ENCODE peak calls at places on chromosome 13, in nine cellular contexts. Q, H, G, M, Y, P, R, V and F are unnamed samples.

GRCh38 chr13:31627097-31627496 is 112.2 kb upstream of the RXFP2 start:
- DNase-seq in Q (no peak), H (no peak), G (no peak), M (no peak), Y (no peak), P (no peak), R (no peak), V (no peak), F (no peak)

GRCh38 chr13:19959141-19959830 is 759 bp downstream of the ZMYM2 start:
- DNase-seq in Q (peak; percentile 91), H (peak; percentile 88), G (no peak), M (peak; percentile 85), Y (no peak), P (peak; percentile 49), R (peak; percentile 62), V (peak; percentile 64), F (no peak)

GRCh38 chr13:54965881-54966280 is 1937.3 kb downstream of the OLFM4 start:
- DNase-seq in Q (no peak), H (no peak), G (no peak), M (no peak), Y (no peak), P (no peak), R (no peak), V (no peak), F (no peak)

GRCh38 chr13:39776439-39776838 is 121.0 kb downstream of the COG6 start:
- DNase-seq in Q (no peak), H (no peak), G (no peak), M (no peak), Y (peak; percentile 51), P (no peak), R (no peak), V (no peak), F (no peak)

GRCh38 chr13:73740681-73741080 is 393.5 kb downstream of the KLF12 start:
- DNase-seq in Q (no peak), H (no peak), G (no peak), M (no peak), Y (no peak), P (no peak), R (no peak), V (no peak), F (no peak)

GRCh38 chr13:111287201-111287600 is 33.2 kb upstream of the TEX29 start:
- DNase-seq in Q (no peak), H (no peak), G (no peak), M (no peak), Y (no peak), P (no peak), R (no peak), V (no peak), F (no peak)

GRCh38 chr13:25085125-25085742 is 10.7 kb upstream of the PABPC3 start:
- DNase-seq in Q (no peak), H (no peak), G (peak; percentile 13), M (no peak), Y (no peak), P (peak; percentile 17), R (no peak), V (peak; percentile 23), F (peak; percentile 2)

GRCh38 chr13:20923272-20923671 is 20.7 kb upstream of the XPO4 start:
- DNase-seq in Q (no peak), H (no peak), G (no peak), M (no peak), Y (no peak), P (no peak), R (no peak), V (no peak), F (no peak)

GRCh38 chr13:50810998-50811397 is 32.5 kb downstream of the DLEU7 start:
- DNase-seq in Q (no peak), H (no peak), G (no peak), M (no peak), Y (no peak), P (no peak), R (no peak), V (no peak), F (no peak)

DNA sequence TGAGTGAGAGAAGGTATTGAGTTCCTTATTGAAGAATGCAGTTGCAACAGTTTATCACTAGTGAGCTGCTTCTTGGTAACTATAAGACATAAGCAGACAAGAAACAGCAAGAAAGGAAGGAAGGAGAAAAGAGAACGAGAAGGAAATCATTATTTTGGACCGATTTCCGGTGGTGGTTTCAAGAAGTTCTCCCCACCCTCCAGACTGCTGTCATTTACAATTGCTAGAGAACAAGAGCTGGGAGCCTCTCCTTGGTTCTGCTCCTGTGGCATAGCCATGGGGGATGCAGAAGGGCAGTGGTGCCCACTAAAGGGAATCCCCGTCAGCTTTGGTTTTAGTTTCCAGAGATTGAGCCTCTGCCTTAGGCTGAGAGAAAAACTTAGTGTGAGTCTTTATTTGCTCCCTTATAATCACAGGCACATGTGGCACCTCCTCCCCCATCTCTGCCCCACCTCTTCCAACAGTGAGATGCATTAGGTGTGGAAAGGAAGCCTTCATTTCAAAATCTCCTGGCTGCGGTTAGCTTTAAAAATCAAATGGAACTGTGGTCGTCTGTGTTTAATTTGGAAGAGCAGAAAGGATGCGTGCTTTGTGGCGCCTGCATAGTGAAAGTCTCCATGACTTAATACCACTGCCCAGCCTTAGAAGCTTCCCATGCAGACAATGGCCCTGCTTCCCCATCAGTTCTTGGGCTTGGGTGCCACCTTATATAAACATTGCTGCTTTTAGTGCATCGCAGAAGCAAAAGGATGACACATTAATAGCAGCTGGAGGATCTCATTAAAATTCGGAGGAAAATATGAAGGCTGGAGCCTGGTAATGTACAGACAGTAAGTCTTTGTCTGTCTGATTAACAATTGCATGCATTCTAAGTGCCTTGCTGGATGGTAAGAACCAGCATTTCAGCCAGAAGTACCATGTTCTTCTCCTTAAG is 25.0 kb downstream of the LRCH1 start:
- DNase-seq in Q (no peak), H (no peak), G (no peak), M (no peak), Y (no peak), P (no peak), R (no peak), V (no peak), F (no peak)
- H3K27ac ChIP-seq in Q (no peak overlapping the region), H (peak overlapping the region; percentile 51), G (peak overlapping the region; percentile 6), M (peak overlapping the region; percentile 10), Y (no peak overlapping the region), P (no peak overlapping the region), R (no peak overlapping the region), V (no peak overlapping the region), F (no peak overlapping the region)

GRCh38 chr13:42760949-42761348 is 20.4 kb upstream of the FAM216B start:
- DNase-seq in Q (no peak), H (no peak), G (no peak), M (no peak), Y (no peak), P (no peak), R (peak; percentile 22), V (no peak), F (no peak)
- H3K27ac ChIP-seq in Q (peak overlapping the region; percentile 37), H (no peak overlapping the region), G (no peak overlapping the region), M (no peak overlapping the region), Y (no peak overlapping the region), P (no peak overlapping the region), R (no peak overlapping the region), V (no peak overlapping the region), F (no peak overlapping the region)

DNA sequence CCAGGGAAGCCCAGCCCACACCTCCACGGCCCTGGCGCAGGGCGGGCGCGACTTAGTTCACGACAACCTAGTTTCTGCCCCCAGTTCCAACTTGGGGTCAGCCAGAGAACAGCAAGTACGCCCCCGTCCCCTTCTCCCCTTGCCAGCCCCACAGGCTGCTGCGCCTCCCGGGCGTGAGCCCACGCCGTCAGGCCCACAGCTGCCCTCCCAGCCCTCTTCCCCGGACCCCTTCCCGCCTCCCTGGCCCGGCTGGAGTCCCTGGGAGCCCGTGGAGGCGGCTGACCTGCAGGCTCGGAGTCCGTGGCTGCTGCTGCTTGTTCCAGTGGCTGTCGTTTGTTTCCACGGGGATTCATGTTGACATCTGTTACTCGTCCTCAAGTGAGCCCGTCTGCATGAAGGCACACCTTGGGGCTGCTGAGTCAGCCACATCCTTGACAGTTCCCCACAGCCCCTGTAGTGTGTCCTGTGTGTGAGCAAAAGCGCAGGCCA is 86.0 kb downstream of the ATP11A start:
- DNase-seq in Q (no peak), H (peak; percentile 60), G (no peak), M (no peak), Y (no peak), P (no peak), R (no peak), V (no peak), F (no peak)
- H3K27ac ChIP-seq in Q (no peak overlapping the region), H (no peak overlapping the region), G (no peak overlapping the region), M (no peak overlapping the region), Y (no peak overlapping the region), P (no peak overlapping the region), R (no peak overlapping the region), V (no peak overlapping the region), F (no peak overlapping the region)

DNA sequence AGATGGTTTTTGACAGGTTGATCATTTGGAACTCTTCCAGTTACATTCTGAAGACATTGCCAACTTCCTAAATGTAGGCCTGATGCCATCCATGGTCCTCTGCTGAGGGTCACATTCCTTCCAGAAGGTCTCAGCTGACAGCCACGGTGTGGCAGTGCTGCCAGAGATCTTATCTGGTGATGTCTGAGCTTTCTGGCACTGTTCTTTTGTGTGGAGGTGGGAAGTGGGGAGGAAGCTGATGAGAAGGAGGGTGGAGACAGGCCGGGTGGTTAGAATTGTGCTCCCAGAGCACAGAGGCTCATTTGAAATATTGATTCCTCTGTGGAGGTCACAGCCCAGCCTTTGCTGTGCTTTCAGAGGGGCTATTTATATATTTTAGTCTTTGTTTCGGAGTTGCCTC is 16.1 kb upstream of the MTIF3 start:
- DNase-seq in Q (no peak), H (no peak), G (no peak), M (no peak), Y (no peak), P (no peak), R (peak; percentile 36), V (no peak), F (no peak)
- H3K27ac ChIP-seq in Q (no peak overlapping the region), H (no peak overlapping the region), G (no peak overlapping the region), M (peak overlapping the region; percentile 31), Y (no peak overlapping the region), P (no peak overlapping the region), R (no peak overlapping the region), V (no peak overlapping the region), F (no peak overlapping the region)

DNA sequence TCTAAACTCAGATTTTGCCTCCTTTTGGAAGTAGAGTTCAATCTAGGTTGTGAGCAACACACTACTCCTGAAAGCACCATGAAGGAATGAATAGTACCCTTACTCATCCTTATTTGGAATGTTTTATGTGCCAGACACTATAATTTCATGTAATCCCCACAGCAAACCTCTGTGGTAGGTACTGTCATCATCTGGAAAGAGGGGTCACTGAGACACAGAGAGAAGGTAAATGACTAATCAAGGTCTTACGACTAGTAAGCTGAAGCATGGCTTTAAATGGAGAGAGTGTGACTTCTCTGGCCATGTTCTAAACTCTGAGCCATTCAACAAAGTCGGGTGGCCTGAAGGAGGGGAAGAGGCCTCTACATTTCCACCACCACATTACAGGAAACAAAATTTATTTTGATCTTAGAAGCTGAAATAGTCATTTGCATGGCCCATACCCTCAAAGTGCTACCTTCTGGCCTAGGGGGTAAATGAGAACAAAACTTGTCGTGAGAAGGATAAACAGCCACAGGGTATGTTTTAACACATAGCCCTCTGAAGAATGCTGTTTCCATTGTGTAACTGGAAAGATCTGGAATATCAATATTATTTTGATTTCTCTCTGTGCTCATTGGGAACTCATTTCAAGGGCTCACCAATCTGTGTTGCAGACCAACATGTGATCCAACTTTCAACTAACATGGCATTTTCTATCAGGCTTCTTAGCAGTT is 180.8 kb upstream of the RFC3 start:
- DNase-seq in Q (no peak), H (no peak), G (no peak), M (no peak), Y (no peak), P (no peak), R (no peak), V (no peak), F (no peak)
- H3K27ac ChIP-seq in Q (no peak overlapping the region), H (no peak overlapping the region), G (peak overlapping the region; percentile 46), M (no peak overlapping the region), Y (no peak overlapping the region), P (no peak overlapping the region), R (no peak overlapping the region), V (peak overlapping the region; percentile 48), F (peak overlapping the region; percentile 57)